ENCODE peak calls at places on chromosome 6, in seven cellular contexts. I, J, E, S, U, Y and H are unnamed samples.

GRCh38 chr6:84553527-84553926 is 210.9 kb downstream of the TBX18 start:
- DNase-seq in I (no peak), J (peak), E (no peak), S (no peak), U (no peak), Y (no peak), H (no peak)

GRCh38 chr6:38522322-38522721 is 117.4 kb downstream of the BTBD9 start:
- DNase-seq in I (no peak), J (no peak), E (peak), S (no peak), U (no peak), Y (no peak), H (no peak)

GRCh38 chr6:37882292-37882691 is 62.8 kb downstream of the ZFAND3 start:
- DNase-seq in I (no peak), J (no peak), E (no peak), S (no peak), U (no peak), Y (no peak), H (no peak)

GRCh38 chr6:80520195-80520594 is 413.7 kb downstream of the BCKDHB start:
- DNase-seq in I (no peak), J (peak), E (peak), S (no peak), U (no peak), Y (no peak), H (no peak)

GRCh38 chr6:91653954-91654843 is 1067.3 kb upstream of the MAP3K7 start:
- DNase-seq in I (no peak), J (no peak), E (no peak), S (no peak), U (no peak), Y (no peak), H (no peak)

GRCh38 chr6:16249971-16250370 is 11.6 kb downstream of the GMPR start:
- DNase-seq in I (no peak), J (no peak), E (no peak), S (no peak), U (no peak), Y (no peak), H (no peak)

GRCh38 chr6:166751051-166751595 is 124.1 kb upstream of the RPS6KA2 start:
- DNase-seq in I (no peak), J (no peak), E (peak), S (no peak), U (no peak), Y (no peak), H (no peak)

GRCh38 chr6:29974901-29975560 is 32.7 kb downstream of the HLA-A start:
- DNase-seq in I (no peak), J (no peak), E (no peak), S (no peak), U (peak), Y (no peak), H (no peak)

GRCh38 chr6:52362443-52363221 is 681 bp downstream of the PAQR8 start:
- DNase-seq in I (peak), J (peak), E (no peak), S (no peak), U (peak), Y (peak), H (no peak)

GRCh38 chr6:113676057-113676456 is 181.1 kb upstream of the MARCKS start:
- DNase-seq in I (no peak), J (no peak), E (no peak), S (no peak), U (no peak), Y (no peak), H (no peak)

GRCh38 chr6:35691027-35691824 is 2.5 kb upstream of the FKBP5 start:
- DNase-seq in I (no peak), J (no peak), E (peak), S (peak), U (no peak), Y (peak), H (no peak)

GRCh38 chr6:29666826-29667130 is 9.9 kb downstream of the MOG start:
- DNase-seq in I (no peak), J (no peak), E (no peak), S (no peak), U (no peak), Y (no peak), H (no peak)

GRCh38 chr6:4931530-4932505 is 72.0 kb downstream of the RPP40 start:
- DNase-seq in I (peak), J (no peak), E (no peak), S (peak), U (no peak), Y (peak), H (no peak)

GRCh38 chr6:97068211-97068610 is 143.7 kb downstream of the KLHL32 start:
- DNase-seq in I (peak), J (peak), E (peak), S (peak), U (no peak), Y (no peak), H (no peak)

GRCh38 chr6:88982720-88983119 is 19.3 kb upstream of the RNGTT start:
- DNase-seq in I (peak), J (peak), E (peak), S (peak), U (no peak), Y (peak), H (peak)

GRCh38 chr6:51633424-51633823 is 454.0 kb downstream of the PKHD1 start:
- DNase-seq in I (no peak), J (no peak), E (no peak), S (no peak), U (no peak), Y (no peak), H (no peak)

GRCh38 chr6:31083742-31084354 is 28.5 kb downstream of the C6orf15 start:
- DNase-seq in I (no peak), J (peak), E (peak), S (peak), U (no peak), Y (peak), H (peak)

GRCh38 chr6:53532942-53533341 is 12.0 kb downstream of the GCLC start:
- DNase-seq in I (no peak), J (no peak), E (no peak), S (no peak), U (no peak), Y (no peak), H (no peak)

GRCh38 chr6:134077301-134077700 is 24.9 kb upstream of the SLC2A12 start:
- DNase-seq in I (no peak), J (peak), E (no peak), S (no peak), U (no peak), Y (no peak), H (no peak)

GRCh38 chr6:106739387-106739786 is 110.0 kb downstream of the QRSL1 start:
- DNase-seq in I (no peak), J (peak), E (no peak), S (peak), U (peak), Y (no peak), H (no peak)

GRCh38 chr6:139742671-139743070 is 368.2 kb upstream of the CITED2 start:
- DNase-seq in I (no peak), J (no peak), E (no peak), S (no peak), U (no peak), Y (no peak), H (no peak)

GRCh38 chr6:149567194-149567586 is 1.0 kb downstream of the GINM1 start:
- DNase-seq in I (no peak), J (no peak), E (no peak), S (no peak), U (no peak), Y (no peak), H (no peak)

GRCh38 chr6:12138936-12139335 is 126.8 kb downstream of the HIVEP1 start:
- DNase-seq in I (no peak), J (peak), E (no peak), S (no peak), U (no peak), Y (no peak), H (no peak)